ENCODE peak calls at places on chromosome 2, in ten cellular contexts. One of them, this sample, is unnamed.

GRCh38 chr2:127589358-127589757 is 53.9 kb downstream of the MYO7B start:
- DNase-seq in cardiac muscle cell: no peak
- DNase-seq in left kidney: no peak
- DNase-seq in stimulated activated CD4-positive, alpha-beta T cell treated with anti-CD3 and anti-CD28 coated beads, Interleukin-2, amount 100 ng/mL, for 48 hours: no peak
- DNase-seq in HepG2: no peak
- DNase-seq in tibial nerve: no peak
- DNase-seq in tibial artery: no peak
- DNase-seq in fibroblast of the conjunctiva: no peak
- DNase-seq in MM.1S: no peak
- DNase-seq in 8988T: no peak
- DNase-seq in this sample: no peak

GRCh38 chr2:29733945-29734344 is 187.4 kb downstream of the ALK start:
- DNase-seq in 8988T: no peak
- DNase-seq in left kidney: no peak
- DNase-seq in tibial nerve: no peak
- DNase-seq in cardiac muscle cell: no peak
- DNase-seq in stimulated activated CD4-positive, alpha-beta T cell treated with anti-CD3 and anti-CD28 coated beads, Interleukin-2, amount 100 ng/mL, for 48 hours: no peak
- DNase-seq in MM.1S: no peak
- DNase-seq in tibial artery: no peak
- DNase-seq in fibroblast of the conjunctiva: no peak
- DNase-seq in HepG2: no peak
- DNase-seq in this sample: no peak

GRCh38 chr2:205574041-205574440 is 108.3 kb upstream of the NRP2 start:
- DNase-seq in tibial artery: no peak
- DNase-seq in stimulated activated CD4-positive, alpha-beta T cell treated with anti-CD3 and anti-CD28 coated beads, Interleukin-2, amount 100 ng/mL, for 48 hours: no peak
- DNase-seq in left kidney: no peak
- DNase-seq in cardiac muscle cell: peak; percentile 2
- DNase-seq in 8988T: no peak
- DNase-seq in HepG2: no peak
- DNase-seq in fibroblast of the conjunctiva: no peak
- DNase-seq in tibial nerve: no peak
- DNase-seq in MM.1S: no peak
- DNase-seq in this sample: no peak

GRCh38 chr2:109239720-109240119 is 110.7 kb downstream of the SH3RF3 start:
- DNase-seq in tibial nerve: no peak
- DNase-seq in tibial artery: no peak
- DNase-seq in left kidney: peak; percentile 77
- DNase-seq in fibroblast of the conjunctiva: no peak
- DNase-seq in 8988T: peak; percentile 63
- DNase-seq in MM.1S: no peak
- DNase-seq in HepG2: no peak
- DNase-seq in cardiac muscle cell: peak; percentile 51
- DNase-seq in stimulated activated CD4-positive, alpha-beta T cell treated with anti-CD3 and anti-CD28 coated beads, Interleukin-2, amount 100 ng/mL, for 48 hours: no peak
- DNase-seq in this sample: no peak

GRCh38 chr2:241907171-241907570 is 37.6 kb downstream of the RTP5 start:
- DNase-seq in left kidney: peak; percentile 43
- DNase-seq in MM.1S: no peak
- DNase-seq in tibial nerve: no peak
- DNase-seq in stimulated activated CD4-positive, alpha-beta T cell treated with anti-CD3 and anti-CD28 coated beads, Interleukin-2, amount 100 ng/mL, for 48 hours: no peak
- DNase-seq in tibial artery: no peak
- DNase-seq in cardiac muscle cell: no peak
- DNase-seq in 8988T: no peak
- DNase-seq in fibroblast of the conjunctiva: no peak
- DNase-seq in HepG2: no peak
- DNase-seq in this sample: no peak

GRCh38 chr2:150919899-150920298 is 341.8 kb downstream of the RBM43 start:
- DNase-seq in tibial nerve: no peak
- DNase-seq in tibial artery: no peak
- DNase-seq in left kidney: no peak
- DNase-seq in cardiac muscle cell: no peak
- DNase-seq in MM.1S: no peak
- DNase-seq in fibroblast of the conjunctiva: no peak
- DNase-seq in HepG2: no peak
- DNase-seq in 8988T: no peak
- DNase-seq in stimulated activated CD4-positive, alpha-beta T cell treated with anti-CD3 and anti-CD28 coated beads, Interleukin-2, amount 100 ng/mL, for 48 hours: no peak
- DNase-seq in this sample: no peak

GRCh38 chr2:96260404-96261260 is 5.2 kb downstream of the TMEM127 start:
- DNase-seq in fibroblast of the conjunctiva: peak; percentile 76
- DNase-seq in 8988T: peak; percentile 93
- DNase-seq in cardiac muscle cell: peak; percentile 83
- DNase-seq in stimulated activated CD4-positive, alpha-beta T cell treated with anti-CD3 and anti-CD28 coated beads, Interleukin-2, amount 100 ng/mL, for 48 hours: peak; percentile 7
- DNase-seq in left kidney: peak; percentile 93
- DNase-seq in MM.1S: peak; percentile 85
- DNase-seq in HepG2: peak; percentile 100
- DNase-seq in tibial nerve: peak; percentile 51
- DNase-seq in tibial artery: peak; percentile 70
- DNase-seq in this sample: no peak

GRCh38 chr2:130729311-130730299 is 735 bp downstream of the GPR148 start:
- DNase-seq in cardiac muscle cell: no peak
- DNase-seq in fibroblast of the conjunctiva: no peak
- DNase-seq in stimulated activated CD4-positive, alpha-beta T cell treated with anti-CD3 and anti-CD28 coated beads, Interleukin-2, amount 100 ng/mL, for 48 hours: no peak
- DNase-seq in tibial artery: no peak
- DNase-seq in left kidney: no peak
- DNase-seq in MM.1S: no peak
- DNase-seq in tibial nerve: no peak
- DNase-seq in 8988T: no peak
- DNase-seq in HepG2: no peak
- DNase-seq in this sample: no peak

GRCh38 chr2:200687938-200688920 is 102.4 kb downstream of the AOX1 start:
- DNase-seq in left kidney: no peak
- DNase-seq in HepG2: no peak
- DNase-seq in tibial artery: no peak
- DNase-seq in MM.1S: no peak
- DNase-seq in tibial nerve: no peak
- DNase-seq in stimulated activated CD4-positive, alpha-beta T cell treated with anti-CD3 and anti-CD28 coated beads, Interleukin-2, amount 100 ng/mL, for 48 hours: no peak
- DNase-seq in 8988T: no peak
- DNase-seq in cardiac muscle cell: no peak
- DNase-seq in fibroblast of the conjunctiva: no peak
- DNase-seq in this sample: no peak

GRCh38 chr2:144364988-144365738 is 154.8 kb downstream of the ZEB2 start:
- DNase-seq in stimulated activated CD4-positive, alpha-beta T cell treated with anti-CD3 and anti-CD28 coated beads, Interleukin-2, amount 100 ng/mL, for 48 hours: no peak
- DNase-seq in HepG2: no peak
- DNase-seq in tibial nerve: no peak
- DNase-seq in cardiac muscle cell: no peak
- DNase-seq in 8988T: no peak
- DNase-seq in fibroblast of the conjunctiva: no peak
- DNase-seq in MM.1S: no peak
- DNase-seq in left kidney: no peak
- DNase-seq in tibial artery: no peak
- DNase-seq in this sample: no peak

GRCh38 chr2:38176619-38177021 is 100.7 kb upstream of the CYP1B1 start:
- DNase-seq in 8988T: no peak
- DNase-seq in cardiac muscle cell: peak; percentile 75
- DNase-seq in tibial artery: no peak
- DNase-seq in fibroblast of the conjunctiva: peak; percentile 89
- DNase-seq in HepG2: no peak
- DNase-seq in tibial nerve: peak; percentile 62
- DNase-seq in MM.1S: no peak
- DNase-seq in stimulated activated CD4-positive, alpha-beta T cell treated with anti-CD3 and anti-CD28 coated beads, Interleukin-2, amount 100 ng/mL, for 48 hours: no peak
- DNase-seq in left kidney: no peak
- DNase-seq in this sample: no peak

GRCh38 chr2:131155208-131155855 is 50.2 kb downstream of the PLEKHB2 start:
- DNase-seq in 8988T: no peak
- DNase-seq in left kidney: no peak
- DNase-seq in MM.1S: no peak
- DNase-seq in HepG2: no peak
- DNase-seq in cardiac muscle cell: no peak
- DNase-seq in tibial artery: no peak
- DNase-seq in tibial nerve: no peak
- DNase-seq in fibroblast of the conjunctiva: no peak
- DNase-seq in stimulated activated CD4-positive, alpha-beta T cell treated with anti-CD3 and anti-CD28 coated beads, Interleukin-2, amount 100 ng/mL, for 48 hours: no peak
- DNase-seq in this sample: no peak

GRCh38 chr2:230170532-230170931 is 49.3 kb downstream of the SP110 start:
- DNase-seq in MM.1S: no peak
- DNase-seq in tibial nerve: no peak
- DNase-seq in left kidney: no peak
- DNase-seq in tibial artery: no peak
- DNase-seq in cardiac muscle cell: peak; percentile 65
- DNase-seq in fibroblast of the conjunctiva: no peak
- DNase-seq in 8988T: no peak
- DNase-seq in HepG2: no peak
- DNase-seq in stimulated activated CD4-positive, alpha-beta T cell treated with anti-CD3 and anti-CD28 coated beads, Interleukin-2, amount 100 ng/mL, for 48 hours: no peak
- DNase-seq in this sample: no peak

GRCh38 chr2:73112026-73112912 is 479 bp downstream of the RAB11FIP5 start:
- DNase-seq in stimulated activated CD4-positive, alpha-beta T cell treated with anti-CD3 and anti-CD28 coated beads, Interleukin-2, amount 100 ng/mL, for 48 hours: peak; percentile 16
- DNase-seq in 8988T: no peak
- DNase-seq in HepG2: peak; percentile 22
- DNase-seq in fibroblast of the conjunctiva: no peak
- DNase-seq in tibial artery: no peak
- DNase-seq in cardiac muscle cell: peak; percentile 59
- DNase-seq in left kidney: peak; percentile 72
- DNase-seq in tibial nerve: no peak
- DNase-seq in MM.1S: peak; percentile 45
- DNase-seq in this sample: no peak

GRCh38 chr2:3605013-3605961 is 10.4 kb downstream of the COLEC11 start:
- DNase-seq in cardiac muscle cell: no peak
- DNase-seq in 8988T: peak; percentile 64
- DNase-seq in fibroblast of the conjunctiva: no peak
- DNase-seq in tibial artery: no peak
- DNase-seq in left kidney: no peak
- DNase-seq in tibial nerve: no peak
- DNase-seq in stimulated activated CD4-positive, alpha-beta T cell treated with anti-CD3 and anti-CD28 coated beads, Interleukin-2, amount 100 ng/mL, for 48 hours: peak; percentile 24
- DNase-seq in HepG2: peak; percentile 83
- DNase-seq in MM.1S: no peak
- DNase-seq in this sample: peak; percentile 61

GRCh38 chr2:58569460-58570185 is 328.5 kb upstream of the FANCL start:
- DNase-seq in stimulated activated CD4-positive, alpha-beta T cell treated with anti-CD3 and anti-CD28 coated beads, Interleukin-2, amount 100 ng/mL, for 48 hours: no peak
- DNase-seq in left kidney: no peak
- DNase-seq in 8988T: no peak
- DNase-seq in HepG2: no peak
- DNase-seq in tibial artery: no peak
- DNase-seq in MM.1S: no peak
- DNase-seq in cardiac muscle cell: no peak
- DNase-seq in tibial nerve: no peak
- DNase-seq in fibroblast of the conjunctiva: no peak
- DNase-seq in this sample: no peak

GRCh38 chr2:120552800-120553471 is 182.7 kb upstream of the GLI2 start:
- DNase-seq in MM.1S: peak; percentile 37
- DNase-seq in stimulated activated CD4-positive, alpha-beta T cell treated with anti-CD3 and anti-CD28 coated beads, Interleukin-2, amount 100 ng/mL, for 48 hours: peak; percentile 21
- DNase-seq in 8988T: peak; percentile 82
- DNase-seq in fibroblast of the conjunctiva: peak; percentile 24
- DNase-seq in tibial nerve: peak; percentile 53
- DNase-seq in tibial artery: peak; percentile 75
- DNase-seq in left kidney: peak; percentile 88
- DNase-seq in HepG2: peak; percentile 90
- DNase-seq in cardiac muscle cell: peak; percentile 94
- DNase-seq in this sample: peak; percentile 80

GRCh38 chr2:51013060-51013746 is 18.7 kb downstream of the NRXN1 start:
- DNase-seq in cardiac muscle cell: no peak
- DNase-seq in HepG2: peak; percentile 28
- DNase-seq in left kidney: peak; percentile 93
- DNase-seq in tibial nerve: no peak
- DNase-seq in MM.1S: peak; percentile 21
- DNase-seq in fibroblast of the conjunctiva: no peak
- DNase-seq in tibial artery: no peak
- DNase-seq in stimulated activated CD4-positive, alpha-beta T cell treated with anti-CD3 and anti-CD28 coated beads, Interleukin-2, amount 100 ng/mL, for 48 hours: no peak
- DNase-seq in 8988T: no peak
- DNase-seq in this sample: peak; percentile 96

GRCh38 chr2:86414996-86415395 is 26.2 kb upstream of the KDM3A start:
- DNase-seq in cardiac muscle cell: no peak
- DNase-seq in HepG2: no peak
- DNase-seq in tibial nerve: no peak
- DNase-seq in MM.1S: no peak
- DNase-seq in tibial artery: no peak
- DNase-seq in 8988T: no peak
- DNase-seq in stimulated activated CD4-positive, alpha-beta T cell treated with anti-CD3 and anti-CD28 coated beads, Interleukin-2, amount 100 ng/mL, for 48 hours: no peak
- DNase-seq in fibroblast of the conjunctiva: no peak
- DNase-seq in left kidney: peak; percentile 40
- DNase-seq in this sample: no peak

GRCh38 chr2:152071077-152071476 is 27.8 kb downstream of the CACNB4 start:
- DNase-seq in tibial nerve: no peak
- DNase-seq in left kidney: no peak
- DNase-seq in MM.1S: no peak
- DNase-seq in 8988T: no peak
- DNase-seq in HepG2: no peak
- DNase-seq in stimulated activated CD4-positive, alpha-beta T cell treated with anti-CD3 and anti-CD28 coated beads, Interleukin-2, amount 100 ng/mL, for 48 hours: no peak
- DNase-seq in cardiac muscle cell: no peak
- DNase-seq in fibroblast of the conjunctiva: no peak
- DNase-seq in tibial artery: no peak
- DNase-seq in this sample: no peak

GRCh38 chr2:207163815-207164747 is 1.7 kb downstream of the KLF7 start:
- DNase-seq in tibial artery: peak; percentile 79
- DNase-seq in MM.1S: peak; percentile 28
- DNase-seq in 8988T: no peak
- DNase-seq in fibroblast of the conjunctiva: no peak
- DNase-seq in cardiac muscle cell: peak; percentile 78
- DNase-seq in tibial nerve: peak; percentile 62
- DNase-seq in stimulated activated CD4-positive, alpha-beta T cell treated with anti-CD3 and anti-CD28 coated beads, Interleukin-2, amount 100 ng/mL, for 48 hours: no peak
- DNase-seq in left kidney: peak; percentile 81
- DNase-seq in HepG2: peak; percentile 37
- DNase-seq in this sample: peak; percentile 13

GRCh38 chr2:140797718-140798117 is 1333.1 kb downstream of the LRP1B start:
- DNase-seq in HepG2: no peak
- DNase-seq in cardiac muscle cell: no peak
- DNase-seq in stimulated activated CD4-positive, alpha-beta T cell treated with anti-CD3 and anti-CD28 coated beads, Interleukin-2, amount 100 ng/mL, for 48 hours: no peak
- DNase-seq in tibial nerve: no peak
- DNase-seq in tibial artery: no peak
- DNase-seq in left kidney: no peak
- DNase-seq in fibroblast of the conjunctiva: no peak
- DNase-seq in 8988T: no peak
- DNase-seq in MM.1S: peak; percentile 64
- DNase-seq in this sample: no peak

GRCh38 chr2:28582595-28582994 is 86.7 kb downstream of the PLB1 start:
- DNase-seq in tibial artery: no peak
- DNase-seq in tibial nerve: no peak
- DNase-seq in stimulated activated CD4-positive, alpha-beta T cell treated with anti-CD3 and anti-CD28 coated beads, Interleukin-2, amount 100 ng/mL, for 48 hours: no peak
- DNase-seq in MM.1S: no peak
- DNase-seq in left kidney: no peak
- DNase-seq in fibroblast of the conjunctiva: no peak
- DNase-seq in HepG2: no peak
- DNase-seq in cardiac muscle cell: no peak
- DNase-seq in 8988T: no peak
- DNase-seq in this sample: no peak

GRCh38 chr2:102418421-102418961 is 4.5 kb upstream of the IL18RAP start:
- DNase-seq in HepG2: no peak
- DNase-seq in fibroblast of the conjunctiva: no peak
- DNase-seq in cardiac muscle cell: peak; percentile 60
- DNase-seq in left kidney: no peak
- DNase-seq in tibial nerve: no peak
- DNase-seq in stimulated activated CD4-positive, alpha-beta T cell treated with anti-CD3 and anti-CD28 coated beads, Interleukin-2, amount 100 ng/mL, for 48 hours: no peak
- DNase-seq in tibial artery: no peak
- DNase-seq in 8988T: no peak
- DNase-seq in MM.1S: peak; percentile 77
- DNase-seq in this sample: no peak